ENCODE peak calls at places on chromosomes 11 and 22, in nine cellular contexts. G is EL; B is GM19239; T is NCI-H345; U is Right ventricle myocardium inferior; L is adrenal gland; C is AG10803; O is lung; Q is effector CD4-positive, alpha-beta T cell. R is an unnamed sample.

GRCh38 chr11:19827399-19828135 is 114.9 kb downstream of the NAV2 start:
- DNase-seq in G (no peak), B (no peak), T (peak), U (no peak), L (no peak), C (no peak), O (no peak), Q (no peak), R (no peak)

GRCh38 chr11:121422675-121423074 is 29.4 kb upstream of the SORL1 start:
- DNase-seq in G (no peak), B (no peak), T (no peak), U (no peak), L (no peak), C (no peak), O (no peak), Q (no peak), R (no peak)

GRCh38 chr11:84056696-84057095 is 770.5 kb upstream of the CCDC90B start:
- DNase-seq in G (no peak), B (no peak), T (no peak), U (no peak), L (no peak), C (no peak), O (no peak), Q (no peak), R (no peak)

GRCh38 chr11:114368918-114369680 is 31.2 kb downstream of the C11orf71 start:
- DNase-seq in G (no peak), B (no peak), T (no peak), U (no peak), L (no peak), C (no peak), O (no peak), Q (no peak), R (peak)

GRCh38 chr22:19941365-19942070 is at the start of the genes COMT and TXNRD2:
- DNase-seq in G (peak), B (peak), T (peak), U (peak), L (peak), C (peak), O (peak), Q (peak), R (peak)

GRCh38 chr22:37802310-37803194 is 5.2 kb upstream of the GCAT start:
- DNase-seq in G (no peak), B (no peak), T (peak), U (peak), L (peak), C (peak), O (no peak), Q (no peak), R (no peak)

GRCh38 chr11:10322830-10323792 is 18.2 kb downstream of the ADM start:
- DNase-seq in G (peak), B (no peak), T (peak), U (no peak), L (peak), C (peak), O (no peak), Q (no peak), R (peak)

GRCh38 chr11:128903248-128904041 is 12.3 kb downstream of the KCNJ5 start:
- DNase-seq in G (peak), B (no peak), T (no peak), U (no peak), L (peak), C (no peak), O (no peak), Q (no peak), R (no peak)

GRCh38 chr11:30729187-30729713 is 143.1 kb upstream of the MPPED2 start:
- DNase-seq in G (no peak), B (no peak), T (no peak), U (no peak), L (no peak), C (no peak), O (no peak), Q (no peak), R (no peak)